ENCODE peak calls at places on chromosome 14, in five cellular contexts. One of them, this sample, is unnamed.

GRCh38 chr14:62505045-62505444 is 540.2 kb downstream of the KCNH5 start:
- DNase-seq in thoracic aorta: no peak
- DNase-seq in uterus: no peak
- DNase-seq in hepatocyte: no peak
- DNase-seq in GM23338: no peak
- DNase-seq in this sample: no peak

GRCh38 chr14:88473791-88474190 is 81.0 kb downstream of the PTPN21 start:
- DNase-seq in uterus: no peak
- DNase-seq in GM23338: no peak
- DNase-seq in thoracic aorta: no peak
- DNase-seq in hepatocyte: peak
- DNase-seq in this sample: no peak

GRCh38 chr14:56216631-56217379 is 98.6 kb downstream of the PELI2 start:
- DNase-seq in hepatocyte: peak
- DNase-seq in uterus: peak
- DNase-seq in GM23338: no peak
- DNase-seq in thoracic aorta: no peak
- DNase-seq in this sample: no peak

GRCh38 chr14:93980464-93981201 is 4.3 kb upstream of the ASB2 start:
- DNase-seq in thoracic aorta: no peak
- DNase-seq in hepatocyte: no peak
- DNase-seq in uterus: peak
- DNase-seq in GM23338: no peak
- DNase-seq in this sample: no peak

GRCh38 chr14:92513204-92513965 is at the start of gene RIN3:
- DNase-seq in thoracic aorta: no peak
- DNase-seq in hepatocyte: peak
- DNase-seq in uterus: peak
- DNase-seq in GM23338: peak
- DNase-seq in this sample: no peak

GRCh38 chr14:75025082-75025481 is 22.4 kb downstream of the EIF2B2 start:
- DNase-seq in hepatocyte: peak
- DNase-seq in GM23338: no peak
- DNase-seq in uterus: no peak
- DNase-seq in thoracic aorta: no peak
- DNase-seq in this sample: no peak

GRCh38 chr14:98167702-98168101 is 1104.3 kb downstream of the BCL11B start:
- DNase-seq in hepatocyte: no peak
- DNase-seq in GM23338: no peak
- DNase-seq in thoracic aorta: no peak
- DNase-seq in uterus: no peak
- DNase-seq in this sample: no peak

GRCh38 chr14:85093631-85094330 is 436.2 kb upstream of the FLRT2 start:
- DNase-seq in GM23338: no peak
- DNase-seq in uterus: no peak
- DNase-seq in hepatocyte: no peak
- DNase-seq in thoracic aorta: no peak
- DNase-seq in this sample: no peak

GRCh38 chr14:32259368-32260013 is 56.4 kb upstream of the RNU6-8 start:
- DNase-seq in hepatocyte: peak
- DNase-seq in thoracic aorta: no peak
- DNase-seq in uterus: no peak
- DNase-seq in GM23338: peak
- DNase-seq in this sample: no peak

GRCh38 chr14:102226356-102227125 is 78.4 kb downstream of the MOK start:
- DNase-seq in thoracic aorta: no peak
- DNase-seq in hepatocyte: no peak
- DNase-seq in GM23338: no peak
- DNase-seq in uterus: no peak
- DNase-seq in this sample: no peak

GRCh38 chr14:97106166-97106565 is 309.0 kb downstream of the VRK1 start:
- DNase-seq in GM23338: peak
- DNase-seq in thoracic aorta: no peak
- DNase-seq in uterus: no peak
- DNase-seq in hepatocyte: no peak
- DNase-seq in this sample: no peak

GRCh38 chr14:50944647-50945413 is 547 bp upstream of the PYGL start:
- DNase-seq in hepatocyte: peak
- DNase-seq in thoracic aorta: peak
- DNase-seq in uterus: peak
- DNase-seq in GM23338: no peak
- DNase-seq in this sample: no peak

GRCh38 chr14:100864960-100865681 is 38.4 kb downstream of the RTL1 start:
- DNase-seq in hepatocyte: no peak
- DNase-seq in thoracic aorta: no peak
- DNase-seq in uterus: no peak
- DNase-seq in GM23338: no peak
- DNase-seq in this sample: no peak

GRCh38 chr14:50860478-50861086 is 11.3 kb upstream of the ABHD12B start:
- DNase-seq in uterus: peak
- DNase-seq in thoracic aorta: peak
- DNase-seq in GM23338: peak
- DNase-seq in hepatocyte: peak
- DNase-seq in this sample: peak

GRCh38 chr14:50622978-50623377 is 45.1 kb downstream of the SAV1 start:
- DNase-seq in thoracic aorta: no peak
- DNase-seq in GM23338: no peak
- DNase-seq in uterus: no peak
- DNase-seq in hepatocyte: no peak
- DNase-seq in this sample: no peak

GRCh38 chr14:60646202-60646886 is 2.9 kb downstream of the SIX1 start:
- DNase-seq in GM23338: peak
- DNase-seq in thoracic aorta: no peak
- DNase-seq in hepatocyte: no peak
- DNase-seq in uterus: no peak
- DNase-seq in this sample: no peak

GRCh38 chr14:50739186-50739585 is 71.1 kb upstream of the SAV1 start:
- DNase-seq in GM23338: no peak
- DNase-seq in uterus: no peak
- DNase-seq in thoracic aorta: no peak
- DNase-seq in hepatocyte: no peak
- DNase-seq in this sample: no peak

GRCh38 chr14:72462041-72462440 is 431.9 kb downstream of the DPF3 start:
- DNase-seq in thoracic aorta: no peak
- DNase-seq in uterus: no peak
- DNase-seq in hepatocyte: no peak
- DNase-seq in GM23338: no peak
- DNase-seq in this sample: no peak

GRCh38 chr14:68541128-68541896 is 251.6 kb downstream of the ZFP36L1 start:
- DNase-seq in thoracic aorta: no peak
- DNase-seq in hepatocyte: no peak
- DNase-seq in GM23338: no peak
- DNase-seq in uterus: no peak
- DNase-seq in this sample: no peak

GRCh38 chr14:101905614-101906013 is 58.8 kb upstream of the DYNC1H1 start:
- DNase-seq in thoracic aorta: no peak
- DNase-seq in GM23338: no peak
- DNase-seq in uterus: no peak
- DNase-seq in hepatocyte: no peak
- DNase-seq in this sample: no peak

GRCh38 chr14:31927348-31927826 is 149.7 kb upstream of the ARHGAP5 start:
- DNase-seq in hepatocyte: peak
- DNase-seq in uterus: no peak
- DNase-seq in GM23338: peak
- DNase-seq in thoracic aorta: no peak
- DNase-seq in this sample: no peak

GRCh38 chr14:69129264-69129880 is 23.5 kb downstream of the DCAF5 start:
- DNase-seq in uterus: peak
- DNase-seq in thoracic aorta: peak
- DNase-seq in GM23338: peak
- DNase-seq in hepatocyte: peak
- DNase-seq in this sample: no peak

GRCh38 chr14:94615254-94615653 is 3.1 kb downstream of the SERPINA3 start:
- DNase-seq in thoracic aorta: no peak
- DNase-seq in hepatocyte: no peak
- DNase-seq in uterus: no peak
- DNase-seq in GM23338: no peak
- DNase-seq in this sample: no peak

GRCh38 chr14:51188566-51189185 is 51.4 kb upstream of the TMX1 start:
- DNase-seq in hepatocyte: no peak
- DNase-seq in GM23338: no peak
- DNase-seq in uterus: peak
- DNase-seq in thoracic aorta: no peak
- DNase-seq in this sample: no peak

GRCh38 chr14:89736866-89737265 is 217.7 kb downstream of the EFCAB11 start:
- DNase-seq in GM23338: no peak
- DNase-seq in uterus: no peak
- DNase-seq in hepatocyte: no peak
- DNase-seq in thoracic aorta: no peak
- DNase-seq in this sample: no peak

GRCh38 chr14:66998013-66998412 is 191.2 kb upstream of the GARIN2 start:
- DNase-seq in hepatocyte: no peak
- DNase-seq in thoracic aorta: no peak
- DNase-seq in GM23338: no peak
- DNase-seq in uterus: no peak
- DNase-seq in this sample: no peak

GRCh38 chr14:67241416-67242362 is at the start of gene PALS1:
- DNase-seq in uterus: no peak
- DNase-seq in GM23338: peak
- DNase-seq in hepatocyte: peak
- DNase-seq in thoracic aorta: no peak
- DNase-seq in this sample: no peak

DNA sequence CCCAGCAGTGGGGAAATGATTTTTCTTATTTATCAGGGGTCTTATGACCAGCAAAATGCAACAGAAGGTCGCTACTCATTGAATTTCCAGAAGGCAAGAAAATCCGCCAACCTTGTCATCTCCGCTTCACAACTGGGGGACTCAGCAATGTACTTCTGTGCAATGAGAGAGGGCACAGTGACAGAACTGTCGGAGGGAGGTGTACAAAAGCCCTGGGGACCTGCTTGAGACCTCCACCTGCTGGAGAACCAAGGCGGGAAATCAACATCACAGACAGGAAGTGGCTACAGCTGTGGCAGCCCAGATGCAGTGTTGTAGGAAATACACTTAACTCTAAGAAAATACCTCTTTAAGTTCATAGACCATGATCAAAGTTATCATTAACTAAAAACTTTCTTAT is 250.9 kb upstream of the OR4E1 start:
- DNase-seq in thoracic aorta: no peak
- DNase-seq in GM23338: peak
- DNase-seq in hepatocyte: no peak
- DNase-seq in uterus: no peak
- DNase-seq in this sample: no peak
- TF ChIP-seq CTCF in thoracic aorta: no peak
- TF ChIP-seq CTCF in GM23338: peak
- TF ChIP-seq CTCF in hepatocyte: no peak
- TF ChIP-seq CTCF in uterus: no peak
- TF ChIP-seq CTCF in this sample: no peak

GRCh38 chr14:23402296-23403138 is 5.6 kb downstream of the MYH6 start:
- DNase-seq in hepatocyte: peak
- DNase-seq in thoracic aorta: no peak
- DNase-seq in GM23338: peak
- DNase-seq in uterus: no peak
- DNase-seq in this sample: no peak

GRCh38 chr14:23404331-23404900 is 3.7 kb downstream of the MYH6 start:
- DNase-seq in hepatocyte: no peak
- DNase-seq in thoracic aorta: no peak
- DNase-seq in GM23338: no peak
- DNase-seq in uterus: no peak
- DNase-seq in this sample: no peak

GRCh38 chr14:23403139-23403438 is 5.0 kb downstream of the MYH6 start:
- DNase-seq in GM23338: no peak
- DNase-seq in uterus: no peak
- DNase-seq in thoracic aorta: no peak
- DNase-seq in hepatocyte: no peak
- DNase-seq in this sample: no peak

GRCh38 chr14:23405096-23405495 is 3.0 kb downstream of the MYH6 start:
- DNase-seq in hepatocyte: no peak
- DNase-seq in thoracic aorta: no peak
- DNase-seq in GM23338: no peak
- DNase-seq in uterus: no peak
- DNase-seq in this sample: no peak

DNA sequence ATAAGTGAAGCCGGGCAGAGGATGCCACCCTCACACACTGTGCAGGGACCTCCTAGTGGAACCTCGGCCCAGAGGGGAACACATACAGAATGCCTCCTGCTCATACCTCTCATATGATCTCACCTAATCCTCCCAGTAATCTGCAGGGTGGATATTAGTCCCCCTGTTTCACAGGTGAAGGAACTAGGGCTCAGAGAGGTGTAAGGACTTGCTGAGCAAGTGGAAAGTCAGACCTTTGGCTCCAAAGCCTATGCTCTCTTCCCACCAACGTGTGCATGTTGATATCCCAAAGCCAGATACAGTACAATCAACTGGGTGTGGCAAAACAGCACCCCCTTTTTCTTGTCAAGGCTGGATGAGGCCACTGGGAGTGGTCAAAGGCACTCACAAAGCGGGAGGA is 4.2 kb downstream of the MYH6 start:
- DNase-seq in GM23338: no peak
- DNase-seq in thoracic aorta: no peak
- DNase-seq in hepatocyte: no peak
- DNase-seq in uterus: no peak
- DNase-seq in this sample: no peak
- TF ChIP-seq CTCF in GM23338: no peak
- TF ChIP-seq CTCF in thoracic aorta: no peak
- TF ChIP-seq CTCF in hepatocyte: no peak
- TF ChIP-seq CTCF in uterus: no peak
- TF ChIP-seq CTCF in this sample: no peak

GRCh38 chr14:106459971-106460730 is 933.8 kb downstream of the TMEM121 start:
- DNase-seq in GM23338: peak
- DNase-seq in uterus: no peak
- DNase-seq in thoracic aorta: no peak
- DNase-seq in hepatocyte: no peak
- DNase-seq in this sample: no peak
- TF ChIP-seq CTCF in GM23338: peak
- TF ChIP-seq CTCF in uterus: peak
- TF ChIP-seq CTCF in thoracic aorta: no peak
- TF ChIP-seq CTCF in hepatocyte: no peak
- TF ChIP-seq CTCF in this sample: no peak

GRCh38 chr14:77786148-77786547 is 13.8 kb upstream of the ADCK1 start:
- DNase-seq in uterus: no peak
- DNase-seq in GM23338: peak
- DNase-seq in thoracic aorta: no peak
- DNase-seq in hepatocyte: no peak
- DNase-seq in this sample: no peak
- TF ChIP-seq CTCF in uterus: no peak
- TF ChIP-seq CTCF in GM23338: no peak
- TF ChIP-seq CTCF in thoracic aorta: no peak
- TF ChIP-seq CTCF in hepatocyte: no peak
- TF ChIP-seq CTCF in this sample: no peak

GRCh38 chr14:71166434-71166833 is 259.2 kb downstream of the PCNX1 start:
- DNase-seq in thoracic aorta: no peak
- DNase-seq in uterus: no peak
- DNase-seq in GM23338: peak
- DNase-seq in hepatocyte: peak
- DNase-seq in this sample: no peak
- TF ChIP-seq CTCF in thoracic aorta: peak
- TF ChIP-seq CTCF in uterus: peak
- TF ChIP-seq CTCF in GM23338: peak
- TF ChIP-seq CTCF in hepatocyte: peak
- TF ChIP-seq CTCF in this sample: peak